ENCODE peak calls at places on chromosomes 3 and 15, in nine cellular contexts. P is activated naive CD4-positive, alpha-beta T cell treated with anti-CD3 and anti-CD28 coated beads, Interleukin-2, amount 50 U/mL, for 16 hours; L is GM13977; C is HFF-Myc; X is stimulated activated CD8-positive, alpha-beta memory T cell treated with anti-CD3 and anti-CD28 coated beads, Interleukin-7, amount 100 ng/mL, for 48 hours; Q is thoracic aorta; A is ELF-1; T is stimulated activated CD4-positive, alpha-beta T cell treated with anti-CD3 and anti-CD28 coated beads, TNF-alpha, amount 100 ng/mL, for 4 hours; F is GM19239. H is an unnamed sample.

GRCh38 chr3:98612587-98612986 is 19.2 kb upstream of the CPOX start:
- DNase-seq in Q (no peak), C (no peak), T (no peak), X (no peak), L (no peak), A (peak), P (no peak), F (no peak), H (peak)

GRCh38 chr3:34919025-34919424 is 720.3 kb upstream of the ARPP21 start:
- DNase-seq in P (no peak), T (no peak), C (no peak), A (peak), F (no peak), X (no peak), Q (no peak), L (no peak), H (peak)

GRCh38 chr3:64943861-64944260 is 256.1 kb upstream of the ADAMTS9 start:
- DNase-seq in F (no peak), L (no peak), X (no peak), T (no peak), P (no peak), A (no peak), C (no peak), Q (no peak), H (no peak)

GRCh38 chr15:99711685-99712084 is 21.6 kb downstream of the LYSMD4 start:
- DNase-seq in F (no peak), X (no peak), A (no peak), T (no peak), C (no peak), Q (no peak), P (no peak), L (no peak), H (no peak)

GRCh38 chr3:146832815-146833458 is 227.8 kb upstream of the PLSCR5 start:
- DNase-seq in P (no peak), A (no peak), C (no peak), L (no peak), Q (no peak), X (no peak), F (no peak), T (no peak), H (peak)

GRCh38 chr3:112770026-112770626 is 76.5 kb downstream of the CD200R1L start:
- DNase-seq in P (peak), A (peak), F (no peak), C (no peak), T (no peak), L (no peak), Q (peak), X (peak), H (peak)

GRCh38 chr15:63073497-63074172 is 31.1 kb downstream of the TPM1 start:
- DNase-seq in X (no peak), A (no peak), Q (no peak), T (no peak), L (no peak), C (no peak), F (no peak), P (no peak), H (no peak)

GRCh38 chr15:23565395-23566069 is at the start of gene MKRN3:
- DNase-seq in F (no peak), T (peak), X (no peak), L (no peak), A (no peak), Q (no peak), C (peak), P (peak), H (no peak)

GRCh38 chr3:194083253-194084224 is 52.4 kb upstream of the HES1 start:
- DNase-seq in A (no peak), L (no peak), P (no peak), T (no peak), Q (no peak), X (no peak), C (no peak), F (no peak), H (no peak)

GRCh38 chr3:171770689-171771620 is 39.3 kb downstream of the PLD1 start:
- DNase-seq in P (no peak), F (no peak), X (no peak), A (peak), T (no peak), L (peak), C (peak), Q (no peak), H (peak)

GRCh38 chr3:64157150-64158035 is 67.9 kb downstream of the PRICKLE2 start:
- DNase-seq in C (no peak), P (no peak), T (no peak), L (no peak), A (peak), X (no peak), Q (no peak), F (no peak), H (no peak)

GRCh38 chr3:11878837-11879236 is 32.2 kb upstream of the TAMM41 start:
- DNase-seq in P (no peak), A (no peak), L (no peak), Q (no peak), C (no peak), T (no peak), F (no peak), X (no peak), H (no peak)

GRCh38 chr3:51276046-51276445 is 109.0 kb upstream of the MANF start:
- DNase-seq in Q (no peak), T (no peak), C (no peak), A (no peak), L (no peak), X (no peak), F (no peak), P (no peak), H (no peak)

GRCh38 chr15:27473846-27474245 is 502.9 kb downstream of the GABRG3 start:
- DNase-seq in L (no peak), X (no peak), C (no peak), T (no peak), F (no peak), P (no peak), Q (no peak), A (no peak), H (no peak)

GRCh38 chr3:14651440-14652251 is at the start of gene CCDC174:
- DNase-seq in A (peak), Q (peak), F (peak), L (peak), C (peak), X (peak), P (peak), T (peak), H (peak)

GRCh38 chr3:198113219-198114053 is 153.4 kb downstream of the LMLN start:
- DNase-seq in A (peak), P (no peak), X (no peak), F (no peak), Q (no peak), T (no peak), C (no peak), L (peak), H (peak)

GRCh38 chr15:79450648-79451047 is 18.5 kb downstream of the MINAR1 start:
- DNase-seq in X (no peak), C (no peak), Q (no peak), F (no peak), A (no peak), P (no peak), T (no peak), L (no peak), H (no peak)

H was measured in H9.